ENCODE peak calls at places on chromosomes 16 and 17, in five cellular contexts. One of them, this sample, is unnamed.
A peak's percentile ranks its signal among the peaks of the same experiment; 100 is the strongest.

GRCh38 chr16:84836234-84836647 is 16.5 kb downstream of the CRISPLD2 start:
- DNase-seq in colonic mucosa: no peak
- DNase-seq in MM.1S: no peak
- DNase-seq in lung: peak; percentile 63
- DNase-seq in psoas muscle: peak; percentile 75
- DNase-seq in this sample: no peak

GRCh38 chr17:67067571-67068517 is 23.5 kb downstream of the CACNG1 start:
- DNase-seq in colonic mucosa: no peak
- DNase-seq in MM.1S: no peak
- DNase-seq in lung: no peak
- DNase-seq in psoas muscle: no peak
- DNase-seq in this sample: no peak

GRCh38 chr17:72121164-72122001 is 563 bp downstream of the SOX9 start:
- DNase-seq in colonic mucosa: peak; percentile 58
- DNase-seq in MM.1S: no peak
- DNase-seq in lung: peak; percentile 38
- DNase-seq in psoas muscle: peak; percentile 48
- DNase-seq in this sample: no peak

GRCh38 chr16:77789646-77790370 is 1.4 kb downstream of the VAT1L start:
- DNase-seq in colonic mucosa: no peak
- DNase-seq in MM.1S: no peak
- DNase-seq in lung: no peak
- DNase-seq in psoas muscle: no peak
- DNase-seq in this sample: no peak

GRCh38 chr16:49048557-49048956 is 233.1 kb downstream of the CBLN1 start:
- DNase-seq in colonic mucosa: no peak
- DNase-seq in MM.1S: no peak
- DNase-seq in lung: no peak
- DNase-seq in psoas muscle: no peak
- DNase-seq in this sample: no peak

GRCh38 chr16:12439443-12440232 is 364.0 kb downstream of the CPPED1 start:
- DNase-seq in colonic mucosa: no peak
- DNase-seq in MM.1S: no peak
- DNase-seq in lung: no peak
- DNase-seq in psoas muscle: no peak
- DNase-seq in this sample: no peak

GRCh38 chr17:58411408-58411894 is 5.9 kb downstream of the RNF43 start:
- DNase-seq in colonic mucosa: no peak
- DNase-seq in MM.1S: no peak
- DNase-seq in lung: no peak
- DNase-seq in psoas muscle: no peak
- DNase-seq in this sample: no peak

GRCh38 chr17:43599835-43600234 is 53.7 kb upstream of the ETV4 start:
- DNase-seq in colonic mucosa: peak; percentile 20
- DNase-seq in MM.1S: no peak
- DNase-seq in lung: no peak
- DNase-seq in psoas muscle: no peak
- DNase-seq in this sample: no peak

GRCh38 chr16:52549011-52549692 is 2.2 kb upstream of the TOX3 start:
- DNase-seq in colonic mucosa: no peak
- DNase-seq in MM.1S: no peak
- DNase-seq in lung: no peak
- DNase-seq in psoas muscle: no peak
- DNase-seq in this sample: no peak

GRCh38 chr17:41917957-41918391 is 777 bp downstream of the ACLY start:
- DNase-seq in colonic mucosa: peak; percentile 78
- DNase-seq in MM.1S: peak; percentile 19
- DNase-seq in lung: peak; percentile 60
- DNase-seq in psoas muscle: peak; percentile 69
- DNase-seq in this sample: no peak

GRCh38 chr16:66335704-66336329 is 30.7 kb upstream of the CDH5 start:
- DNase-seq in colonic mucosa: no peak
- DNase-seq in MM.1S: no peak
- DNase-seq in lung: no peak
- DNase-seq in psoas muscle: peak; percentile 37
- DNase-seq in this sample: no peak

GRCh38 chr16:74944466-74944865 is 40.5 kb downstream of the WDR59 start:
- DNase-seq in colonic mucosa: no peak
- DNase-seq in MM.1S: no peak
- DNase-seq in lung: no peak
- DNase-seq in psoas muscle: no peak
- DNase-seq in this sample: no peak

GRCh38 chr16:73107371-73107770 is 59.4 kb upstream of the ZFHX3 start:
- DNase-seq in colonic mucosa: no peak
- DNase-seq in MM.1S: no peak
- DNase-seq in lung: no peak
- DNase-seq in psoas muscle: no peak
- DNase-seq in this sample: no peak

GRCh38 chr16:80656731-80657150 is 115.9 kb downstream of the DYNLRB2 start:
- DNase-seq in colonic mucosa: no peak
- DNase-seq in MM.1S: peak; percentile 52
- DNase-seq in lung: no peak
- DNase-seq in psoas muscle: no peak
- DNase-seq in this sample: no peak

GRCh38 chr17:21425321-21425720 is 49.2 kb downstream of the KCNJ12 start:
- DNase-seq in colonic mucosa: no peak
- DNase-seq in MM.1S: no peak
- DNase-seq in lung: no peak
- DNase-seq in psoas muscle: no peak
- DNase-seq in this sample: no peak

GRCh38 chr17:37742114-37742761 is 2.6 kb downstream of the HNF1B start:
- DNase-seq in colonic mucosa: no peak
- DNase-seq in MM.1S: no peak
- DNase-seq in lung: no peak
- DNase-seq in psoas muscle: no peak
- DNase-seq in this sample: no peak

GRCh38 chr16:67447508-67448076 is 16.7 kb downstream of the HSD11B2 start:
- DNase-seq in colonic mucosa: peak; percentile 89
- DNase-seq in MM.1S: peak; percentile 75
- DNase-seq in lung: peak; percentile 51
- DNase-seq in psoas muscle: peak; percentile 45
- DNase-seq in this sample: peak; percentile 67

GRCh38 chr16:62870554-62870953 is 834.3 kb upstream of the CDH8 start:
- DNase-seq in colonic mucosa: no peak
- DNase-seq in MM.1S: no peak
- DNase-seq in lung: no peak
- DNase-seq in psoas muscle: no peak
- DNase-seq in this sample: no peak

DNA sequence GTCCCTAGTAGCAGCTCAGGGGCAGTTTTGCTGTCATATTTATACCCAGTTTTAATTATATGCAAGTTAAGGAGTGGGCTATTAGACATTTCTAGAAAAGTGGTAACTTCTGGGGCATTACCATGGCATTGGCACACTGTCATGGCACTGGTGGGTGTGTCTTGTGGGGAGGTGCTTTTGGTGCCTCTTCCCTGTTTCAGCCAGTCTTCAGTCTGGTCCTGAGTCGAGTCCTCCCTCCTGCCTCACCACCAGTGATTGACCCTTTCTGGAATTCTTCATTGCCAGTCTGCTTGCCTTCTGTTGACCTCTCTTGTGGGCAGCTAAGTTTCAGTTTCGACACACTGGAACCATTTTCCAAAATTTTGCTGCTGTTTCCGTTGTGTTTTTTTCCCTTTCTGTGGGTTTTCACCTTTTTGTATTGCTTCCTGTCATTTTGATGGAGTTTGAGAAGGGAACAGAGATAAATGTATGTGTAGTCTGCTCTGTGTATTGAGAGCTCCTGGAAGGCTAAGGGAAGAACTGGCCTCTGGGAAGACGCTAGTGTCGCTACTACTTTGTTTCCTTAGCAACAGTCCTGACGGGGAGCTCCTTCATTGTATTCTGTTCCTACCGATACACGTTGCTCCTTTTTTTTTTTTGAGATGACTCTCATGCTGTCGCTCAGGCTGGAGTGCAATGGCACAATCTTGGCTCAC is 10.6 kb downstream of the WWP2 start:
- DNase-seq in colonic mucosa: no peak
- DNase-seq in MM.1S: no peak
- DNase-seq in lung: no peak
- DNase-seq in psoas muscle: no peak
- DNase-seq in this sample: no peak
- TF ChIP-seq CTCF in colonic mucosa: no peak
- TF ChIP-seq CTCF in MM.1S: no peak
- TF ChIP-seq CTCF in lung: no peak
- TF ChIP-seq CTCF in psoas muscle: no peak
- TF ChIP-seq CTCF in this sample: no peak

GRCh38 chr17:56676807-56677206 is 83.3 kb downstream of the NOG start:
- DNase-seq in colonic mucosa: no peak
- DNase-seq in MM.1S: no peak
- DNase-seq in lung: no peak
- DNase-seq in psoas muscle: no peak
- DNase-seq in this sample: no peak
- TF ChIP-seq CTCF in colonic mucosa: no peak
- TF ChIP-seq CTCF in MM.1S: no peak
- TF ChIP-seq CTCF in lung: no peak
- TF ChIP-seq CTCF in psoas muscle: peak; percentile 27
- TF ChIP-seq CTCF in this sample: no peak

DNA sequence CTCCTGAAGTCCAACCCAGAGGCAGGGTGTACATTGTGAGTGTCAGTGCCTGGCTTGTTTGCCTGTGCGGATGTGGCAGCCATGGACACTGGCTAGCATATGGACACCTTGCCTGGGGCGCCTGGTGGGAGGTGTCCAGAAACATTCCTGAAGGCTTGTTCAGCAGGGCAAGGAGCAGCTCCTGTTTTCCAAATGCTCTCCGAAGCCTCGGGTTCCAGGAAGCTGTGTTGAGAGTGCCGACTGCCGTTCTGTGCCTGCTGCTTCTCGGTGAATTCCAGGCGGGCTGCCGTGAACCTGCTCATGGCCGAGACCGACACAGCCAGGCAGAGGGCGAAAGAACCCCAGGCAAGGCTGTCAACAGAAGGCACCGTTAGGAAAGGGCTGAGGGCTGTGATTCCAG is 10.9 kb upstream of the DHRS7C start:
- DNase-seq in colonic mucosa: no peak
- DNase-seq in MM.1S: no peak
- DNase-seq in lung: no peak
- DNase-seq in psoas muscle: no peak
- DNase-seq in this sample: no peak
- TF ChIP-seq CTCF in colonic mucosa: no peak
- TF ChIP-seq CTCF in MM.1S: no peak
- TF ChIP-seq CTCF in lung: no peak
- TF ChIP-seq CTCF in psoas muscle: no peak
- TF ChIP-seq CTCF in this sample: no peak

GRCh38 chr16:5062790-5063765 is 2.7 kb downstream of the C16orf89 start:
- DNase-seq in colonic mucosa: no peak
- DNase-seq in MM.1S: no peak
- DNase-seq in lung: no peak
- DNase-seq in psoas muscle: no peak
- DNase-seq in this sample: peak; percentile 22
- TF ChIP-seq CTCF in colonic mucosa: no peak
- TF ChIP-seq CTCF in MM.1S: peak; percentile 14
- TF ChIP-seq CTCF in lung: no peak
- TF ChIP-seq CTCF in psoas muscle: no peak
- TF ChIP-seq CTCF in this sample: no peak

GRCh38 chr17:79713391-79713790 is 17.4 kb upstream of the ENPP7 start:
- DNase-seq in colonic mucosa: no peak
- DNase-seq in MM.1S: no peak
- DNase-seq in lung: no peak
- DNase-seq in psoas muscle: no peak
- DNase-seq in this sample: no peak

GRCh38 chr17:79716183-79716797 is 14.5 kb upstream of the ENPP7 start:
- DNase-seq in colonic mucosa: no peak
- DNase-seq in MM.1S: no peak
- DNase-seq in lung: no peak
- DNase-seq in psoas muscle: no peak
- DNase-seq in this sample: no peak

GRCh38 chr17:79714129-79714528 is 16.6 kb upstream of the ENPP7 start:
- DNase-seq in colonic mucosa: no peak
- DNase-seq in MM.1S: no peak
- DNase-seq in lung: no peak
- DNase-seq in psoas muscle: no peak
- DNase-seq in this sample: no peak

GRCh38 chr17:79714746-79715145 is 16.0 kb upstream of the ENPP7 start:
- DNase-seq in colonic mucosa: no peak
- DNase-seq in MM.1S: no peak
- DNase-seq in lung: no peak
- DNase-seq in psoas muscle: no peak
- DNase-seq in this sample: no peak

GRCh38 chr17:79715318-79716182 is 15.2 kb upstream of the ENPP7 start:
- DNase-seq in colonic mucosa: peak; percentile 38
- DNase-seq in MM.1S: no peak
- DNase-seq in lung: no peak
- DNase-seq in psoas muscle: no peak
- DNase-seq in this sample: no peak
- TF ChIP-seq CTCF in colonic mucosa: no peak
- TF ChIP-seq CTCF in MM.1S: no peak
- TF ChIP-seq CTCF in lung: no peak
- TF ChIP-seq CTCF in psoas muscle: no peak
- TF ChIP-seq CTCF in this sample: no peak

DNA sequence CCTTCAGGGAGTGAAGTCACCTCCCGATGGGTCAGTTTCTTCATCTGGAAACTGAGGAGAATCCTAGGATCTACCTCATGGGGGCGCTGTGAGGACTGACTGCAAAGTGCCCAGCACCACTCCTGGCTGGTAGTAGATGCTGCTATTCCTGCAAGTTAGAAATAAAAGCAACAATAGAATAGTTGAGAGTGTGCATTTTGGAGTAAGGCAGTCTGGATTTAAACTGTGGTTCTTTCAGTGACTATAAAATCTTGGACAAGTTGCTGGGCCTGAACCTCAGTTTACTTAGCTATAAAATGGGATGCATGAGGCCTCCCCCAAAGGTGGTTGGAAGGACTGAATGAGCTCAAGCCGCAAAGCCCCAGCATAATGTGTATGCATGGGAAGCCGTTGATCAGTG is 70.6 kb downstream of the CYB5B start:
- DNase-seq in colonic mucosa: peak; percentile 32
- DNase-seq in MM.1S: no peak
- DNase-seq in lung: peak; percentile 31
- DNase-seq in psoas muscle: no peak
- DNase-seq in this sample: peak; percentile 54
- TF ChIP-seq CTCF in colonic mucosa: peak; percentile 31
- TF ChIP-seq CTCF in MM.1S: peak; percentile 29
- TF ChIP-seq CTCF in lung: no peak
- TF ChIP-seq CTCF in psoas muscle: no peak
- TF ChIP-seq CTCF in this sample: peak; percentile 72

DNA sequence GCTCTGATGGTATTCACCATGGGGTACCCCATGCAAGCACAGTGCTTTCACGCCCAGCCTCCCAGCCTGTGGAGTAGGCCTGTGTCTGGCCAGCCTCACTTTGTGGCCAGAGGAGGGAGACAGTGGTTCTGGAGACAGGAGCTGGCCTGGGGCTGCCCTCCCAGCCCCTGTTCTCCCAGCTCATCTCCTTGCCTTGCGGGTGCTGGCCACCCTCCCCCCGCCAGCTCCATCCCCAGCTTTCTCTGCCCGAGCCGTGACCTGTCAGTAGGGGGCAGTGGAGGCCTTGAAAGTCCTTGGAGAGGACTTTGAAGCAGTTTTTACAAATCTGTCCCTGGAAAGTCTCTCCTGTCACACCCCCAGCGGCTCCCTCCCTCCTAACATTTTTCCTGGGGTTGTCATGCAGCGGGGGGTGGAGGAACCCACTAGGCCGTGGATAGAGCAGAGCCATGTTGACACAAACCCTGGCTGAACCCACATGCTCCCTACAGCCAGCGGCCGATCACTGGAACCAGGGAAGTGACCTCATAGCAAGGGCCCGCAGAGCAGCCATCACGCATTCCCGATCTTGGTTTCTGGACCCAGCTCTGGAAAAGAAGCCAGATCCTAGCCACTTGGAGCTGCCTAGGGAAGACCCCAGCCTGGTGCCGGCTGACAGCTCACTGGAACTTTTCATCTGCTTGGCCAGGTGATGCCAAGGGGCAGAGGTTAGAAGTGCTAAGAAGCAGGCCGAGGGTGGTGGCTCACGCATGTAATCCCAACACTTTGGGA is 289.4 kb downstream of the SEC14L1 start:
- DNase-seq in colonic mucosa: peak; percentile 91
- DNase-seq in MM.1S: peak; percentile 71
- DNase-seq in lung: peak; percentile 87
- DNase-seq in psoas muscle: peak; percentile 91
- DNase-seq in this sample: peak; percentile 71
- TF ChIP-seq CTCF in colonic mucosa: peak; percentile 72
- TF ChIP-seq CTCF in MM.1S: peak; percentile 77
- TF ChIP-seq CTCF in lung: peak; percentile 65
- TF ChIP-seq CTCF in psoas muscle: peak; percentile 65
- TF ChIP-seq CTCF in this sample: peak; percentile 96

This sample was measured in CD14-positive monocyte.